ENCODE peak calls at places on chromosomes 13 and 19, in five cellular contexts. P, B, O, X and I are unnamed samples.

GRCh38 chr19:3554254-3555083 is 2.9 kb downstream of the MFSD12 start:
- DNase-seq in P (no peak), B (no peak), O (no peak), X (peak; percentile 49), I (no peak)

GRCh38 chr19:52492201-52492960 is 35.1 kb upstream of the ZNF808 start:
- DNase-seq in P (no peak), B (no peak), O (peak; percentile 72), X (no peak), I (no peak)

GRCh38 chr13:60019119-60019993 is 144.4 kb downstream of the DIAPH3 start:
- DNase-seq in P (no peak), B (no peak), O (no peak), X (no peak), I (no peak)

GRCh38 chr13:101309014-101309619 is 107.2 kb downstream of the NALCN start:
- DNase-seq in P (no peak), B (peak; percentile 20), O (no peak), X (no peak), I (no peak)

GRCh38 chr19:33205110-33205509 is 11.0 kb downstream of the LRP3 start:
- DNase-seq in P (no peak), B (no peak), O (no peak), X (no peak), I (no peak)

GRCh38 chr19:35336166-35336955 is 7.4 kb downstream of the CD22 start:
- DNase-seq in P (no peak), B (no peak), O (no peak), X (no peak), I (no peak)

GRCh38 chr13:24734951-24735350 is 29.0 kb upstream of the RNF17 start:
- DNase-seq in P (no peak), B (no peak), O (no peak), X (no peak), I (no peak)

GRCh38 chr19:1079566-1080111 is 12.7 kb downstream of the ARHGAP45 start:
- DNase-seq in P (no peak), B (no peak), O (no peak), X (no peak), I (no peak)

GRCh38 chr13:100540621-100541020 is 48.0 kb downstream of the GGACT start:
- DNase-seq in P (no peak), B (no peak), O (no peak), X (no peak), I (no peak)

GRCh38 chr13:112873851-112874750 is 94.9 kb upstream of the MCF2L start:
- DNase-seq in P (peak; percentile 30), B (peak; percentile 72), O (peak; percentile 87), X (no peak), I (peak; percentile 75)

GRCh38 chr13:79090552-79091159 is 315.4 kb downstream of the RBM26 start:
- DNase-seq in P (no peak), B (no peak), O (no peak), X (no peak), I (no peak)

GRCh38 chr19:10184636-10185035 is 10.1 kb downstream of the DNMT1 start:
- DNase-seq in P (no peak), B (no peak), O (no peak), X (no peak), I (no peak)

GRCh38 chr19:46369817-46370216 is 22.9 kb downstream of the PPP5C start:
- DNase-seq in P (no peak), B (no peak), O (no peak), X (no peak), I (no peak)

GRCh38 chr13:20801704-20802103 is 27.9 kb upstream of the EEF1AKMT1 start:
- DNase-seq in P (no peak), B (no peak), O (no peak), X (no peak), I (no peak)

GRCh38 chr13:33129886-33130285 is 113.7 kb downstream of the KL start:
- DNase-seq in P (no peak), B (no peak), O (no peak), X (no peak), I (no peak)

GRCh38 chr13:113441661-113442060 is 11.6 kb downstream of the ADPRHL1 start:
- DNase-seq in P (no peak), B (no peak), O (no peak), X (no peak), I (no peak)

GRCh38 chr13:44786724-44787123 is 202.5 kb downstream of the NUFIP1 start:
- DNase-seq in P (no peak), B (no peak), O (no peak), X (no peak), I (no peak)

GRCh38 chr19:7263066-7263465 is 31.1 kb downstream of the INSR start:
- DNase-seq in P (no peak), B (no peak), O (no peak), X (no peak), I (no peak)

GRCh38 chr19:5103061-5103701 is 134.3 kb downstream of the KDM4B start:
- DNase-seq in P (no peak), B (no peak), O (peak; percentile 47), X (no peak), I (peak; percentile 68)

GRCh38 chr13:29561918-29562317 is 33.6 kb downstream of the SLC7A1 start:
- DNase-seq in P (no peak), B (peak; percentile 7), O (no peak), X (no peak), I (no peak)

GRCh38 chr13:53343345-53343744 is 314.7 kb downstream of the OLFM4 start:
- DNase-seq in P (no peak), B (no peak), O (no peak), X (no peak), I (no peak)

GRCh38 chr19:14031719-14032480 is at the start of gene IL27RA:
- DNase-seq in P (peak; percentile 19), B (peak; percentile 72), O (peak; percentile 47), X (peak; percentile 73), I (peak; percentile 61)